ENCODE peak calls at places on chromosomes 13 and 19, in nine cellular contexts. O is cardiac muscle cell, J is sigmoid colon, F is IMR-90, P is mucosa of descending colon, M is A549, E is BE2C, L is heart right ventricle, W is thoracic aorta. Y is an unnamed sample.

GRCh38 chr19:16206046-16206605 is 8.4 kb downstream of the AP1M1 start:
- DNase-seq in M (no peak), P (no peak), L (no peak), F (no peak), W (no peak), E (no peak), J (peak; percentile 59), O (no peak), Y (no peak)

GRCh38 chr13:74466015-74466414 is 331.8 kb upstream of the KLF12 start:
- DNase-seq in W (no peak), P (no peak), E (no peak), M (no peak), J (no peak), O (no peak), L (no peak), F (no peak), Y (no peak)

GRCh38 chr13:99873832-99874430 is 97.6 kb downstream of the ZIC5 start:
- DNase-seq in M (no peak), L (no peak), E (no peak), W (no peak), O (no peak), F (no peak), P (no peak), J (no peak), Y (no peak)

GRCh38 chr13:102852556-102852955 is 6.7 kb downstream of the ERCC5 start:
- DNase-seq in W (no peak), F (no peak), E (no peak), L (no peak), P (no peak), M (no peak), O (no peak), J (no peak), Y (no peak)

GRCh38 chr19:42042455-42043170 is 27.4 kb downstream of the GRIK5 start:
- DNase-seq in E (no peak), W (no peak), L (no peak), O (no peak), M (no peak), P (no peak), F (no peak), J (no peak), Y (no peak)

GRCh38 chr13:23871616-23872220 is 17.5 kb downstream of the MIPEP start:
- DNase-seq in P (no peak), E (no peak), J (no peak), L (no peak), O (peak; percentile 20), M (no peak), F (peak; percentile 59), W (no peak), Y (no peak)

GRCh38 chr13:39385621-39386231 is 217.3 kb downstream of the LHFPL6 start:
- DNase-seq in P (no peak), J (no peak), F (peak; percentile 15), L (no peak), M (no peak), W (no peak), E (no peak), O (no peak), Y (no peak)

GRCh38 chr19:46115396-46116109 is 8.9 kb downstream of the IGFL3 start:
- DNase-seq in M (peak; percentile 70), F (peak; percentile 81), W (no peak), L (no peak), O (no peak), P (no peak), J (no peak), E (peak; percentile 15), Y (no peak)

GRCh38 chr13:84446972-84447700 is 564.9 kb upstream of the SLITRK1 start:
- DNase-seq in W (no peak), E (peak; percentile 79), P (no peak), F (no peak), L (no peak), O (peak; percentile 3), J (no peak), M (no peak), Y (no peak)

GRCh38 chr19:18290250-18291018 is 9.0 kb upstream of the JUND start:
- DNase-seq in O (no peak), L (no peak), P (peak; percentile 65), F (peak; percentile 52), W (no peak), J (no peak), M (no peak), E (no peak), Y (no peak)

GRCh38 chr13:114078501-114079451 is 53.6 kb downstream of the RASA3 start:
- DNase-seq in E (no peak), P (peak; percentile 52), F (peak; percentile 84), W (no peak), M (no peak), L (no peak), O (no peak), J (peak; percentile 71), Y (peak; percentile 23)

GRCh38 chr13:36520111-36520510 is 87.8 kb downstream of the CCNA1 start:
- DNase-seq in L (no peak), E (no peak), P (no peak), W (no peak), M (no peak), J (no peak), F (no peak), O (no peak), Y (no peak)

GRCh38 chr13:64746845-64747244 is 2483.3 kb downstream of the PCDH9 start:
- DNase-seq in L (no peak), O (no peak), W (no peak), E (no peak), J (no peak), P (no peak), M (no peak), F (no peak), Y (no peak)

GRCh38 chr13:46181799-46182490 is at the start of gene LCP1:
- DNase-seq in E (no peak), O (no peak), M (no peak), F (no peak), L (no peak), P (peak; percentile 68), J (no peak), W (no peak), Y (peak; percentile 30)

GRCh38 chr13:26878465-26878864 is 117.9 kb upstream of the GPR12 start:
- DNase-seq in P (no peak), E (no peak), W (no peak), J (no peak), O (no peak), M (no peak), F (no peak), L (no peak), Y (no peak)

GRCh38 chr13:26873174-26873698 is 112.7 kb upstream of the GPR12 start:
- DNase-seq in L (no peak), P (no peak), F (no peak), W (no peak), J (no peak), E (no peak), M (no peak), O (no peak), Y (no peak)

GRCh38 chr13:26867451-26868067 is 107.0 kb upstream of the GPR12 start:
- DNase-seq in J (no peak), E (no peak), O (peak; percentile 70), L (no peak), F (peak; percentile 14), M (peak; percentile 5), P (peak; percentile 32), W (no peak), Y (peak; percentile 66)

GRCh38 chr13:26872444-26873173 is 112.0 kb upstream of the GPR12 start:
- DNase-seq in P (peak; percentile 65), E (peak; percentile 75), W (no peak), L (peak; percentile 60), F (peak; percentile 31), O (peak; percentile 81), M (peak; percentile 8), J (no peak), Y (peak; percentile 60)
- TF ChIP-seq CTCF in P (peak; percentile 25), E (peak; percentile 93), W (no peak), L (peak; percentile 77), F (peak; percentile 53), O (peak; percentile 92), M (peak; percentile 40), J (peak; percentile 27), Y (peak; percentile 66)

DNA sequence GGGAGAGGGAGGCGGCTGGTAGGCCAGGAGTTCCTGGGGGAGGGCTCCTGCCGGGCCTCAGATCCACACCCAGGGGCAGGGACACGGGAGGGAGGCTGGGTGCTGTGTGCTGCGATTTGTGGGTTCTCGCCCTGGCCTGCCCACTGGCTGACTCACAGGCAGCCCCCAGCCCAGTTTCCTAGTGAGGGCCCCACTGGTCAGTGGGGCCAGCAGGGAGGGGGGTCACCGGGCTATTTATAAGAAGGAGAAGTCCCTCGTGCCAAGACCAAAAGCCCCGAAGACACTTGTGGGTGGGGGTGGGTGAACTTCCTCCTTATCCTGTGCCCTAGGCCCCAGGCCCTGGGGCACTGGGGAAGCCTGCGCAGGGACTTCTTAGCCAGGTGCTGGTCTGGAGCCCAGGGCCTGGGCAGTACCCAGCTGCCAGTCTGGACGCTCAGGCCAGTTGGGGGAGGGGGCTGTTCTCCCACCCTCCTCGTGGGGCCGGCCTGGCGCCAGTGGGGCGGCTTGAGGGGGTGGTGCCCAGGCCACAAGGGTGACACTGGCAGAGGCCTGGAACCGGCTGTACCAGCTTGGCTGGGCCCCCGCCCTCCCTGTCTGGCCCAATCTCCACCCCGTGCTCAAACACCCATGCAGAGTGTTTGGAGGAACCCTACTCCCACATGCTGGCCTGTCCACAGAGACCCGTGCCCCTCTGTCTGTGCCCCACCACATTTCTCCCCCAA is 5.0 kb upstream of the JUNB start:
- DNase-seq in J (peak; percentile 83), F (no peak), P (peak; percentile 87), W (no peak), L (peak; percentile 74), E (no peak), M (no peak), O (no peak), Y (no peak)
- H3K4me1 ChIP-seq in J (peaks cover 68% of the 10 kb centered on the region), F (peaks cover 51% of the 10 kb centered on the region), P (peaks cover 68% of the 10 kb centered on the region), W (peaks cover 53% of the 10 kb centered on the region), L (peaks cover 65% of the 10 kb centered on the region), E (peaks cover 51% of the 10 kb centered on the region), M (peaks cover 80% of the 10 kb centered on the region), O (peaks cover 38% of the 10 kb centered on the region), Y (peaks cover 49% of the 10 kb centered on the region)

DNA sequence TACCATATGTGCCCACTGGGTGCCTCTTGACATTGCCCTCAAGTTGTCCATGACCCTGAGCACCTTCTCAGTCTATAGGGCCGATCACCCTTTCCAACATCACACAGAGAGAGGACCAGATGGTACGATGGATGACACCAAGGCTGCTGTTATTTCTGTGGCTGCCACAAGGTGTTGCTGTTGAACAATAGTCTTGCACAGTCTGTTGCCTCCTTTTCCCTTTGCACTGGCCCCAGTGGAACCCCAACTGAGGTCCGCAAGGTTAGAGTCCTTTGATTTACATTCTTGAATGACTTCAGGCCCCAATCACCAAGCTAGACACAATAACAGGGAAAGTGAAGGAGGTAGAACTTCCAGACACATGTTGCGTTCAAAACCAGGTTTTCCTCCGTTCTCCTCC is 52.0 kb downstream of the TINCR start:
- DNase-seq in F (no peak), J (no peak), O (no peak), M (no peak), P (no peak), W (no peak), L (no peak), E (no peak), Y (no peak)
- TF ChIP-seq CTCF in F (no peak), J (no peak), O (no peak), M (no peak), P (no peak), W (no peak), L (no peak), E (peak; percentile 60), Y (no peak)

DNA sequence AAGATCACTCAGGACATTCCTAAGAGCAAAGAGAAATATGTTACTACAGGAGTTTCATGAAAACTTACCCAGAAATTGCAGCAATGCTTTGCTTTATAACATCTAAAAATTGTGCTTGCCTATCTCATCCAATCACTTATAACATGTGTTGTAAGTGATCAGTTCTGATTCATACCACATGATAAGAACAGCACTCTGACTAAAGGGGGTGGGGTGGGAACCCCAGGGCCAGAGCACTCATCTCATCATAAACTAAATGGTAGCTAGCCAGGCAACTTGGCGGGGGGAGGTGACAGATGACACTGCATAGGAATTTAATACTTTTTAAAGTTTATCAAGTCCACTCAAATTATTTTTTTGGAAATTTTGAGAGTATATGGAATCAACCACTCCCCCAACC is 42.1 kb downstream of the FOXO1 start:
- DNase-seq in J (no peak), W (no peak), P (no peak), F (no peak), L (no peak), M (no peak), E (no peak), O (no peak), Y (no peak)
- H3K4me1 ChIP-seq in J (peaks cover 51% of the 10 kb centered on the region), W (peaks cover 23% of the 10 kb centered on the region), P (peaks cover 18% of the 10 kb centered on the region), F (no peaks in the 10 kb centered on the region), L (peaks cover 14% of the 10 kb centered on the region), M (peaks cover 18% of the 10 kb centered on the region), E (no peaks in the 10 kb centered on the region), O (no peaks in the 10 kb centered on the region), Y (peaks cover 12% of the 10 kb centered on the region)

Y was measured in Caco-2.